ENCODE peak calls at places on chromosomes 2 and 18, in five cellular contexts. H, J, M, W and V are unnamed samples.

GRCh38 chr2:110677530-110678456 is at the start of gene BUB1:
- DNase-seq in H (peak), J (peak), M (peak), W (peak), V (peak)

GRCh38 chr2:75518638-75519465 is 41.9 kb downstream of the EVA1A start:
- DNase-seq in H (no peak), J (no peak), M (no peak), W (no peak), V (no peak)

GRCh38 chr2:120935339-120936313 is 200.0 kb downstream of the GLI2 start:
- DNase-seq in H (peak), J (no peak), M (peak), W (no peak), V (no peak)

GRCh38 chr2:55732854-55733253 is 39.2 kb upstream of the PNPT1 start:
- DNase-seq in H (no peak), J (no peak), M (no peak), W (no peak), V (no peak)

GRCh38 chr2:23563673-23564617 is 179.0 kb downstream of the KLHL29 start:
- DNase-seq in H (peak), J (no peak), M (peak), W (no peak), V (peak)

GRCh38 chr2:131034122-131035051 is 58.9 kb downstream of the FAM168B start:
- DNase-seq in H (peak), J (no peak), M (peak), W (no peak), V (peak)

GRCh38 chr2:85769236-85769986 is 15.6 kb downstream of the ATOH8 start:
- DNase-seq in H (peak), J (no peak), M (no peak), W (no peak), V (no peak)

GRCh38 chr18:7158201-7158600 is 40.6 kb upstream of the LAMA1 start:
- DNase-seq in H (no peak), J (no peak), M (no peak), W (no peak), V (peak)

GRCh38 chr2:157509755-157510154 is 65.9 kb upstream of the CYTIP start:
- DNase-seq in H (no peak), J (no peak), M (no peak), W (no peak), V (no peak)
- TF ChIP-seq CTCF in H (no peak), J (no peak), M (no peak), W (no peak), V (no peak)

GRCh38 chr2:64831134-64831976 is 157.8 kb upstream of the SLC1A4 start:
- DNase-seq in H (peak), J (no peak), M (peak), W (peak), V (peak)
- TF ChIP-seq CTCF in H (peak), J (peak), M (peak), W (peak), V (peak)

GRCh38 chr2:99695121-99695773 is 205.4 kb upstream of the REV1 start:
- DNase-seq in H (no peak), J (no peak), M (no peak), W (no peak), V (no peak)

GRCh38 chr2:99691931-99692330 is 202.1 kb upstream of the REV1 start:
- DNase-seq in H (no peak), J (no peak), M (peak), W (no peak), V (no peak)

GRCh38 chr2:99694331-99694730 is 204.5 kb upstream of the REV1 start:
- DNase-seq in H (no peak), J (no peak), M (no peak), W (no peak), V (no peak)

GRCh38 chr2:99695856-99696255 is 206.0 kb upstream of the REV1 start:
- DNase-seq in H (no peak), J (no peak), M (no peak), W (no peak), V (no peak)

DNA sequence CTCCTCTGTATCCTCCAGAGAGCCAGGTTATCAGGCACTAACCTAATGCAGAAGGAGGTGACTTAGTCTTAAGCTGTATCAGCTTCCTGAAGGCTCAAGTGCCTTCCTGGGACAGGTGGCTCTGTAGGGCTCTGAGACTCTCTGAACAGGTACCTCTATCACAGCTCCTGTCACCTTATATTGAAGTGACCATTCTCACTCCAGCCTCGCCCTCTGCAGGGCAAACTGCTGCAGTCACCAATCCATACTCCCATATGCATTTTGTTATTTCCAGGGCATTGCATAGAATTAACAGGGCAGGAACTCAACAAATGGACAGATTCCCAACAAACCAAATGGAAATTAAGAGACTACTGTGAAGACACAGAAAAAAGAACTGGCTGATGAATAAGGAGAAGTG is 203.0 kb upstream of the REV1 start:
- DNase-seq in H (no peak), J (no peak), M (no peak), W (no peak), V (no peak)
- TF ChIP-seq CTCF in H (no peak), J (peak), M (no peak), W (no peak), V (no peak)

GRCh38 chr18:11398625-11399024 is 210.8 kb upstream of the SLC35G4 start:
- DNase-seq in H (peak), J (no peak), M (no peak), W (no peak), V (no peak)
- TF ChIP-seq CTCF in H (peak), J (peak), M (no peak), W (no peak), V (no peak)

GRCh38 chr2:174158003-174158402 is 90.3 kb downstream of the OLA1 start:
- DNase-seq in H (peak), J (no peak), M (peak), W (peak), V (peak)
- TF ChIP-seq CTCF in H (peak), J (peak), M (peak), W (peak), V (peak)

GRCh38 chr18:48675330-48675761 is 136.5 kb downstream of the CTIF start:
- DNase-seq in H (peak), J (peak), M (peak), W (peak), V (peak)
- TF ChIP-seq CTCF in H (peak), J (peak), M (peak), W (peak), V (peak)